ENCODE peak calls at places on chromosome 12, in four cellular contexts. Y is IMR-90, Q is H9, O is H1. H is an unnamed sample.

GRCh38 chr12:94615284-94616216 is 34.8 kb downstream of the TMCC3 start:
- DNase-seq in Q (no peak), O (no peak), Y (peak; percentile 45), H (peak; percentile 55)

GRCh38 chr12:132544173-132544468 is 54.2 kb downstream of the FBRSL1 start:
- DNase-seq in O (no peak), Q (no peak), Y (no peak), H (no peak)

GRCh38 chr12:104213952-104214351 is 1.6 kb upstream of the TXNRD1 start:
- DNase-seq in O (peak; percentile 6), Y (peak; percentile 96), Q (no peak), H (no peak)

GRCh38 chr12:128798543-128799341 is 25.0 kb downstream of the SLC15A4 start:
- DNase-seq in Y (no peak), O (no peak), Q (no peak), H (no peak)

GRCh38 chr12:32535260-32535999 is 136.1 kb downstream of the FGD4 start:
- DNase-seq in Y (peak; percentile 69), O (no peak), Q (peak; percentile 61), H (peak; percentile 33)

GRCh38 chr12:24600996-24601395 is 347.9 kb downstream of the BCAT1 start:
- DNase-seq in Q (no peak), Y (peak; percentile 92), O (no peak), H (no peak)

GRCh38 chr12:120902846-120903381 is 1.2 kb downstream of the SPPL3 start:
- DNase-seq in O (no peak), Q (no peak), Y (no peak), H (no peak)

GRCh38 chr12:70736775-70737174 is 99.5 kb upstream of the PTPRB start:
- DNase-seq in O (no peak), Y (no peak), Q (no peak), H (no peak)

GRCh38 chr12:65614259-65614658 is 210.0 kb upstream of the HMGA2 start:
- DNase-seq in O (no peak), Q (no peak), Y (no peak), H (no peak)

DNA sequence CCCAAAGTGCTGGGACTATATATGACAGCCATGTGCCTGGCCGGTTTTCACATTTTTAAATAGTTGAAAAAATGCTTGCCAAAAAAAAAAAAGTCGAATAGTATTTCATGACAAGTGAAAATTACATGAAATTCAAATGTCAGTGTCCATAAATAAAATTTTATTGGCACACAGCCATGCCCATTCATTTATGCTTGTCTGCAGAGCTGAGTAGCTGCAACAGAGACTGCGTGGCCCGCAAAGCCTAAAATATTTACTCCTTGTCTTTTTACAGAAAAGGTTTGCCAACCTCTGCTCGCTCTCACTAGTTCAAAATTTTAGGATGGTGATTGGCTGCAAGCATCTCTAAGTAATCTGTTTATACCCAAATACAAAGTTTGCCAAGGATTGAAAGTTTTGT is 49.2 kb downstream of the TESC start:
- DNase-seq in Q (no peak), Y (no peak), O (no peak), H (no peak)
- H4K5ac ChIP-seq in Q (no peak overlapping the region), Y (no peak overlapping the region), O (no peak overlapping the region), H (no peak overlapping the region)

DNA sequence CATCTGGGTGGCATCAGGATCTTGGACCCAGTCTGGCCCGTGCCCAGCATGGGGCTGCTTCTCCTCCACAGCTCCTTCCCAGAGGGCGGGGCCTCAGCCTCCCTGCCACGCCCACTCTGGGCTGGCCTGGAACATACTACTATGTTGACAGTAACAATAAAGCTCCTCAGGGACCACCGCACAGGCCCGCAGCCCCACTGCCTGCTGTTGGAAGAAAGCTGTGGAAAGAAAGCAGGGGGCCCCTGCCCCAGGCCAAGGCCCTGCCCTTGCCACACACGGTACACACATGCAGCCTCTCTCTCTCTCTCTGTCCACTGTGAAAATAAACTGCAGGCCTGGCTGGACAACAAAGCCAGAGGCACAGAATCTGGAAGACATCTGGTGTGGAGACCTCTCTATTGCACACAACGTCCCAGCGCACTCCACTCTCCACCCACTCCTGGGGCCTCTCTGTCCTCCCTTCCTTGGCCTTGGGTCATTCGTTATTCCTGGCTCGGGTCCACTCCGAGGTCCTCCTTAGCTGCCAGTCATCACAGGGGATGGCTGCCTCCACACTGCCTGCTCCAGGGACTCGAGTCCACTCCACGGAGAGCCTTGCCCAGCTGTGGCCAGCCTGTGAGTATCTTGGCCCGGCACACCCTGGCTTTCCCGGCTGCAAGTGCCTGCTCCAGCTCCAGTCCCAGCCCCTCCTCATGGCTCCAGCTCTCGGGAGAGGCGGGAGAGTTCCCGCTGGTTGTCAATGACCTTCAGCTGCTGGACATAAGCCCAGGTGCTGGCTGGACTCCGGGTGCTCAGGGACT is 11.8 kb upstream of the ENDOU start:
- DNase-seq in Q (peak; percentile 36), Y (peak; percentile 73), O (no peak), H (no peak)
- H4K5ac ChIP-seq in Q (no peak overlapping the region), Y (peak overlapping the region; percentile 7), O (no peak overlapping the region), H (no peak overlapping the region)

GRCh38 chr12:6883683-6884082 is 10.6 kb upstream of the SPSB2 start:
- DNase-seq in Y (no peak), Q (no peak), O (no peak), H (no peak)
- H4K5ac ChIP-seq in Y (no peak overlapping the region), Q (no peak overlapping the region), O (no peak overlapping the region), H (no peak overlapping the region)

GRCh38 chr12:13005649-13006048 is 5.6 kb upstream of the HEBP1 start:
- DNase-seq in Y (no peak), Q (no peak), O (no peak), H (no peak)
- H4K5ac ChIP-seq in Y (no peak overlapping the region), Q (no peak overlapping the region), O (no peak overlapping the region), H (no peak overlapping the region)

GRCh38 chr12:38025916-38026315 is 290.7 kb upstream of the ALG10B start:
- DNase-seq in Q (no peak), O (no peak), Y (no peak), H (no peak)
- H4K5ac ChIP-seq in Q (no peak overlapping the region), O (no peak overlapping the region), Y (no peak overlapping the region), H (no peak overlapping the region)

GRCh38 chr12:26818201-26818600 is 14.8 kb downstream of the ITPR2 start:
- DNase-seq in Q (no peak), O (no peak), Y (no peak), H (no peak)
- H4K5ac ChIP-seq in Q (no peak overlapping the region), O (no peak overlapping the region), Y (no peak overlapping the region), H (no peak overlapping the region)

GRCh38 chr12:1610072-1610643 is 15.8 kb upstream of the FBXL14 start:
- DNase-seq in O (no peak), Q (no peak), Y (no peak), H (no peak)

GRCh38 chr12:1614360-1614759 is 14.7 kb upstream of the WNT5B start:
- DNase-seq in Y (no peak), O (no peak), Q (no peak), H (no peak)

GRCh38 chr12:1613860-1614259 is 15.2 kb upstream of the WNT5B start:
- DNase-seq in Y (no peak), Q (no peak), O (no peak), H (peak; percentile 29)

GRCh38 chr12:1612196-1612595 is 16.8 kb upstream of the WNT5B start:
- DNase-seq in O (no peak), Q (no peak), Y (no peak), H (no peak)

DNA sequence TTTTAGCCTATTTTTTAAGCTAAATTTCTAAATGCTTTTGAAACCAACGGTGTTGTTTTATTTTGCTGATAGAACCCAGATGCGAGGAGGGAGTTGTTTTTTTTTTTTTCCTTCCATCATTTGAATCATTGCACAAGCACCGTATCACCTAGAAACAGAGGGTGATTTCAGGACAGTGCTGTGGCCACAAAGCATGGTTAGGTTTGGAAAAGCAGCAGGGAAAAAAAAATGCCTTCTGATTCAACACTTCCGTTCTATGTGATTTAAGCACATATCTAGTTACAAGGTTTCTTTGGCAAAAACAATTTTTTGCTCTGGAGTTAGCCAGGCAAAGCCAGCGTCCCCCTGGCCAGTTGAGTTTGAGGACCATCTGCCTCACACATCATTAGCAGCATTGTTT is 17.3 kb upstream of the WNT5B start:
- DNase-seq in Q (no peak), O (no peak), Y (peak; percentile 95), H (no peak)
- H4K5ac ChIP-seq in Q (no peak overlapping the region), O (no peak overlapping the region), Y (peak overlapping the region; percentile 5), H (no peak overlapping the region)